ENCODE peak calls at places on chromosome 11, in nine cellular contexts. One of them, this sample, is unnamed.

GRCh38 chr11:82899191-82899820 is 924 bp downstream of the PRCP start:
- DNase-seq in T-helper 1 cell: peak; percentile 10
- DNase-seq in GM06990: no peak
- DNase-seq in GM10248: no peak
- DNase-seq in NCI-H1092 treated with DMSO at 0.1 percent for 48 hours: no peak
- DNase-seq in NCI-H1417 treated with DMSO at 0.1 percent for 48 hours: no peak
- DNase-seq in AG09309: no peak
- DNase-seq in stimulated activated CD4-positive, alpha-beta T cell treated with anti-CD3 and anti-CD28 coated beads, Interleukin-4, amount 100 ng/mL, for 1 hour: no peak
- DNase-seq in ELR: peak; percentile 2
- DNase-seq in this sample: no peak

GRCh38 chr11:72899238-72899637 is 85.0 kb downstream of the ATG16L2 start:
- DNase-seq in AG09309: no peak
- DNase-seq in GM06990: no peak
- DNase-seq in NCI-H1092 treated with DMSO at 0.1 percent for 48 hours: no peak
- DNase-seq in NCI-H1417 treated with DMSO at 0.1 percent for 48 hours: no peak
- DNase-seq in ELR: peak; percentile 21
- DNase-seq in stimulated activated CD4-positive, alpha-beta T cell treated with anti-CD3 and anti-CD28 coated beads, Interleukin-4, amount 100 ng/mL, for 1 hour: no peak
- DNase-seq in GM10248: no peak
- DNase-seq in T-helper 1 cell: no peak
- DNase-seq in this sample: no peak

GRCh38 chr11:117861151-117862018 is 15.1 kb downstream of the FXYD6 start:
- DNase-seq in ELR: no peak
- DNase-seq in stimulated activated CD4-positive, alpha-beta T cell treated with anti-CD3 and anti-CD28 coated beads, Interleukin-4, amount 100 ng/mL, for 1 hour: no peak
- DNase-seq in T-helper 1 cell: no peak
- DNase-seq in NCI-H1092 treated with DMSO at 0.1 percent for 48 hours: peak; percentile 81
- DNase-seq in AG09309: no peak
- DNase-seq in NCI-H1417 treated with DMSO at 0.1 percent for 48 hours: peak; percentile 93
- DNase-seq in GM06990: no peak
- DNase-seq in GM10248: no peak
- DNase-seq in this sample: no peak

GRCh38 chr11:119744577-119744976 is 15.6 kb upstream of the NECTIN1 start:
- DNase-seq in GM06990: no peak
- DNase-seq in GM10248: no peak
- DNase-seq in NCI-H1092 treated with DMSO at 0.1 percent for 48 hours: no peak
- DNase-seq in NCI-H1417 treated with DMSO at 0.1 percent for 48 hours: no peak
- DNase-seq in T-helper 1 cell: no peak
- DNase-seq in ELR: no peak
- DNase-seq in AG09309: no peak
- DNase-seq in stimulated activated CD4-positive, alpha-beta T cell treated with anti-CD3 and anti-CD28 coated beads, Interleukin-4, amount 100 ng/mL, for 1 hour: no peak
- DNase-seq in this sample: no peak

GRCh38 chr11:74023291-74023690 is 14.4 kb upstream of the UCP3 start:
- DNase-seq in ELR: no peak
- DNase-seq in GM10248: no peak
- DNase-seq in stimulated activated CD4-positive, alpha-beta T cell treated with anti-CD3 and anti-CD28 coated beads, Interleukin-4, amount 100 ng/mL, for 1 hour: no peak
- DNase-seq in AG09309: no peak
- DNase-seq in T-helper 1 cell: no peak
- DNase-seq in NCI-H1092 treated with DMSO at 0.1 percent for 48 hours: no peak
- DNase-seq in NCI-H1417 treated with DMSO at 0.1 percent for 48 hours: no peak
- DNase-seq in GM06990: no peak
- DNase-seq in this sample: no peak

GRCh38 chr11:57641011-57641410 is 8.7 kb downstream of the YPEL4 start:
- DNase-seq in NCI-H1417 treated with DMSO at 0.1 percent for 48 hours: no peak
- DNase-seq in T-helper 1 cell: no peak
- DNase-seq in stimulated activated CD4-positive, alpha-beta T cell treated with anti-CD3 and anti-CD28 coated beads, Interleukin-4, amount 100 ng/mL, for 1 hour: no peak
- DNase-seq in GM10248: no peak
- DNase-seq in ELR: peak; percentile 38
- DNase-seq in NCI-H1092 treated with DMSO at 0.1 percent for 48 hours: peak; percentile 21
- DNase-seq in AG09309: no peak
- DNase-seq in GM06990: no peak
- DNase-seq in this sample: no peak

GRCh38 chr11:69368119-69368880 is 74.3 kb downstream of the MYEOV start:
- DNase-seq in GM06990: no peak
- DNase-seq in GM10248: no peak
- DNase-seq in AG09309: no peak
- DNase-seq in stimulated activated CD4-positive, alpha-beta T cell treated with anti-CD3 and anti-CD28 coated beads, Interleukin-4, amount 100 ng/mL, for 1 hour: no peak
- DNase-seq in ELR: no peak
- DNase-seq in T-helper 1 cell: no peak
- DNase-seq in NCI-H1092 treated with DMSO at 0.1 percent for 48 hours: no peak
- DNase-seq in NCI-H1417 treated with DMSO at 0.1 percent for 48 hours: no peak
- DNase-seq in this sample: no peak

GRCh38 chr11:128909438-128910125 is 18.4 kb downstream of the KCNJ5 start:
- DNase-seq in GM06990: no peak
- DNase-seq in stimulated activated CD4-positive, alpha-beta T cell treated with anti-CD3 and anti-CD28 coated beads, Interleukin-4, amount 100 ng/mL, for 1 hour: no peak
- DNase-seq in NCI-H1092 treated with DMSO at 0.1 percent for 48 hours: no peak
- DNase-seq in T-helper 1 cell: no peak
- DNase-seq in GM10248: no peak
- DNase-seq in AG09309: no peak
- DNase-seq in NCI-H1417 treated with DMSO at 0.1 percent for 48 hours: no peak
- DNase-seq in ELR: no peak
- DNase-seq in this sample: no peak

GRCh38 chr11:61776561-61777075 is 15.8 kb downstream of the TMEM258 start:
- DNase-seq in NCI-H1092 treated with DMSO at 0.1 percent for 48 hours: no peak
- DNase-seq in AG09309: no peak
- DNase-seq in GM06990: no peak
- DNase-seq in GM10248: peak; percentile 90
- DNase-seq in NCI-H1417 treated with DMSO at 0.1 percent for 48 hours: no peak
- DNase-seq in T-helper 1 cell: peak; percentile 27
- DNase-seq in stimulated activated CD4-positive, alpha-beta T cell treated with anti-CD3 and anti-CD28 coated beads, Interleukin-4, amount 100 ng/mL, for 1 hour: peak; percentile 68
- DNase-seq in ELR: peak; percentile 74
- DNase-seq in this sample: no peak

GRCh38 chr11:34837246-34837856 is 78.8 kb downstream of the APIP start:
- DNase-seq in ELR: no peak
- DNase-seq in T-helper 1 cell: no peak
- DNase-seq in GM06990: no peak
- DNase-seq in stimulated activated CD4-positive, alpha-beta T cell treated with anti-CD3 and anti-CD28 coated beads, Interleukin-4, amount 100 ng/mL, for 1 hour: no peak
- DNase-seq in NCI-H1417 treated with DMSO at 0.1 percent for 48 hours: no peak
- DNase-seq in GM10248: no peak
- DNase-seq in AG09309: no peak
- DNase-seq in NCI-H1092 treated with DMSO at 0.1 percent for 48 hours: no peak
- DNase-seq in this sample: no peak

GRCh38 chr11:44950625-44951472 is at the start of gene TP53I11:
- DNase-seq in ELR: no peak
- DNase-seq in AG09309: no peak
- DNase-seq in T-helper 1 cell: peak; percentile 34
- DNase-seq in stimulated activated CD4-positive, alpha-beta T cell treated with anti-CD3 and anti-CD28 coated beads, Interleukin-4, amount 100 ng/mL, for 1 hour: peak; percentile 70
- DNase-seq in GM10248: peak; percentile 58
- DNase-seq in NCI-H1417 treated with DMSO at 0.1 percent for 48 hours: no peak
- DNase-seq in GM06990: no peak
- DNase-seq in NCI-H1092 treated with DMSO at 0.1 percent for 48 hours: peak; percentile 70
- DNase-seq in this sample: no peak

GRCh38 chr11:111841370-111842053 is 29.9 kb downstream of the ALG9 start:
- DNase-seq in NCI-H1092 treated with DMSO at 0.1 percent for 48 hours: peak; percentile 80
- DNase-seq in ELR: peak; percentile 82
- DNase-seq in stimulated activated CD4-positive, alpha-beta T cell treated with anti-CD3 and anti-CD28 coated beads, Interleukin-4, amount 100 ng/mL, for 1 hour: peak; percentile 86
- DNase-seq in T-helper 1 cell: peak; percentile 88
- DNase-seq in GM06990: peak; percentile 17
- DNase-seq in GM10248: peak; percentile 70
- DNase-seq in AG09309: peak; percentile 98
- DNase-seq in NCI-H1417 treated with DMSO at 0.1 percent for 48 hours: peak; percentile 58
- DNase-seq in this sample: peak; percentile 96

GRCh38 chr11:119323532-119324033 is 6.7 kb upstream of the MCAM start:
- DNase-seq in T-helper 1 cell: peak; percentile 79
- DNase-seq in NCI-H1092 treated with DMSO at 0.1 percent for 48 hours: peak; percentile 72
- DNase-seq in AG09309: no peak
- DNase-seq in NCI-H1417 treated with DMSO at 0.1 percent for 48 hours: no peak
- DNase-seq in GM06990: no peak
- DNase-seq in stimulated activated CD4-positive, alpha-beta T cell treated with anti-CD3 and anti-CD28 coated beads, Interleukin-4, amount 100 ng/mL, for 1 hour: peak; percentile 77
- DNase-seq in ELR: peak; percentile 77
- DNase-seq in GM10248: peak; percentile 64
- DNase-seq in this sample: peak; percentile 44

GRCh38 chr11:104573431-104573830 is 324.8 kb downstream of the CASP12 start:
- DNase-seq in stimulated activated CD4-positive, alpha-beta T cell treated with anti-CD3 and anti-CD28 coated beads, Interleukin-4, amount 100 ng/mL, for 1 hour: no peak
- DNase-seq in GM06990: no peak
- DNase-seq in NCI-H1417 treated with DMSO at 0.1 percent for 48 hours: no peak
- DNase-seq in ELR: peak; percentile 70
- DNase-seq in NCI-H1092 treated with DMSO at 0.1 percent for 48 hours: no peak
- DNase-seq in T-helper 1 cell: no peak
- DNase-seq in GM10248: no peak
- DNase-seq in AG09309: no peak
- DNase-seq in this sample: no peak